ENCODE peak calls at places on chromosome 22, in five cellular contexts. K is IMR-90, Z is H1, A is neuronal stem cell, S is trophoblast cell. R is an unnamed sample.

GRCh38 chr22:22684605-22685561 is 40.5 kb downstream of the GGTLC2 start:
- DNase-seq in K (peak; percentile 88), S (no peak), Z (no peak), A (no peak), R (peak; percentile 55)

GRCh38 chr22:46777609-46777970 is 15.1 kb downstream of the TBC1D22A start:
- DNase-seq in Z (no peak), S (no peak), A (no peak), K (no peak), R (no peak)

GRCh38 chr22:49344196-49344595 is 483.5 kb downstream of the BRD1 start:
- DNase-seq in S (no peak), Z (no peak), K (no peak), A (no peak), R (no peak)

GRCh38 chr22:49658902-49659280 is 168.8 kb downstream of the BRD1 start:
- DNase-seq in Z (no peak), S (peak; percentile 53), K (no peak), A (no peak), R (no peak)

GRCh38 chr22:46045459-46046298 is 68.7 kb upstream of the WNT7B start:
- DNase-seq in K (no peak), A (no peak), S (no peak), Z (no peak), R (no peak)

GRCh38 chr22:50670513-50670912 is 2.1 kb upstream of the SHANK3 start:
- DNase-seq in A (no peak), K (no peak), S (no peak), Z (no peak), R (no peak)

GRCh38 chr22:26848244-26848920 is 191.0 kb downstream of the MIAT start:
- DNase-seq in Z (no peak), S (no peak), A (no peak), K (no peak), R (peak; percentile 30)

GRCh38 chr22:43923191-43923590 is 414 bp upstream of the PNPLA3 start:
- DNase-seq in A (no peak), K (no peak), S (no peak), Z (no peak), R (peak; percentile 55)

GRCh38 chr22:49637255-49637760 is 190.4 kb downstream of the BRD1 start:
- DNase-seq in K (no peak), S (no peak), A (no peak), Z (no peak), R (no peak)

GRCh38 chr22:49113758-49114157 is 713.9 kb downstream of the BRD1 start:
- DNase-seq in A (no peak), K (no peak), S (no peak), Z (no peak), R (no peak)

GRCh38 chr22:46365166-46365624 is 29.7 kb downstream of the TRMU start:
- DNase-seq in K (no peak), A (no peak), Z (no peak), S (no peak), R (no peak)

GRCh38 chr22:30557243-30557642 is 10.7 kb upstream of the SEC14L6 start:
- DNase-seq in A (no peak), Z (no peak), K (no peak), S (no peak), R (no peak)

GRCh38 chr22:46428602-46429326 is 93.2 kb downstream of the TRMU start:
- DNase-seq in Z (no peak), S (no peak), K (no peak), A (no peak), R (no peak)

GRCh38 chr22:26589367-26589844 is 526 bp downstream of the TPST2 start:
- DNase-seq in K (peak; percentile 12), S (peak; percentile 38), Z (no peak), A (peak; percentile 17), R (peak; percentile 37)

GRCh38 chr22:28349114-28349513 is 330.5 kb downstream of the TTC28 start:
- DNase-seq in S (no peak), K (no peak), A (no peak), Z (no peak), R (no peak)

GRCh38 chr22:30270841-30271240 is 4.2 kb upstream of the OSM start:
- DNase-seq in A (no peak), K (peak; percentile 81), Z (no peak), S (peak; percentile 74), R (peak; percentile 66)

GRCh38 chr22:46931414-46931813 is 169.0 kb downstream of the TBC1D22A start:
- DNase-seq in A (no peak), K (no peak), S (no peak), Z (no peak), R (peak; percentile 35)

GRCh38 chr22:46007848-46008261 is 30.9 kb upstream of the WNT7B start:
- DNase-seq in A (no peak), K (peak; percentile 87), S (no peak), Z (no peak), R (peak; percentile 33)

GRCh38 chr22:46066691-46067090 is 83.6 kb upstream of the PPARA start:
- DNase-seq in Z (no peak), A (no peak), K (no peak), S (no peak), R (no peak)

DNA sequence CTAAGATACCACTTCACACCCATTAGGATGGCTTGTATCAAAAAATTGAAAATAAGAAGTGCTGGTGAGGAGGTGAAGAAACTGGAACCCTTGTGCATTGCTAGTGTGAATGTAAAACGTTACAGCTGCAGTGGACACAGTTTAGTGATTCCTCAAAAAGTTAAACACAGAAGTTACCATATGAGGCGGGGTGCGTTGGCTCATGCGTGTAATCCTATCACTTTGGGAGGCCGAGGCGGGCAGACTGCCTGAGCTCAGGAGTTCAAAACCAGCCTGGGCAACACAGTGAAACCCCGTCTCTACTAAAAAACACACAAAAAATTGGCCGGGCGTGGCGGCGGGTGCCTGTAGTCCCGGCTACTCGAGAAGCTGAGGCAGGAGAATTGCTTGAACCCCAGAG is 43.5 kb downstream of the SGSM3 start:
- DNase-seq in K (no peak), S (no peak), Z (no peak), A (no peak), R (no peak)
- H3K14ac ChIP-seq in K (no peak overlapping the region), S (no peak overlapping the region), Z (no peak overlapping the region), A (no peak overlapping the region), R (no peak overlapping the region)

GRCh38 chr22:37235897-37236607 is 8.0 kb downstream of the RAC2 start:
- DNase-seq in Z (no peak), A (no peak), S (no peak), K (no peak), R (no peak)
- H3K36me3 ChIP-seq in Z (no peaks in the 10 kb centered on the region), A (no peaks in the 10 kb centered on the region), S (no peaks in the 10 kb centered on the region), K (no peaks in the 10 kb centered on the region), R (peaks cover 62% of the 10 kb centered on the region)

DNA sequence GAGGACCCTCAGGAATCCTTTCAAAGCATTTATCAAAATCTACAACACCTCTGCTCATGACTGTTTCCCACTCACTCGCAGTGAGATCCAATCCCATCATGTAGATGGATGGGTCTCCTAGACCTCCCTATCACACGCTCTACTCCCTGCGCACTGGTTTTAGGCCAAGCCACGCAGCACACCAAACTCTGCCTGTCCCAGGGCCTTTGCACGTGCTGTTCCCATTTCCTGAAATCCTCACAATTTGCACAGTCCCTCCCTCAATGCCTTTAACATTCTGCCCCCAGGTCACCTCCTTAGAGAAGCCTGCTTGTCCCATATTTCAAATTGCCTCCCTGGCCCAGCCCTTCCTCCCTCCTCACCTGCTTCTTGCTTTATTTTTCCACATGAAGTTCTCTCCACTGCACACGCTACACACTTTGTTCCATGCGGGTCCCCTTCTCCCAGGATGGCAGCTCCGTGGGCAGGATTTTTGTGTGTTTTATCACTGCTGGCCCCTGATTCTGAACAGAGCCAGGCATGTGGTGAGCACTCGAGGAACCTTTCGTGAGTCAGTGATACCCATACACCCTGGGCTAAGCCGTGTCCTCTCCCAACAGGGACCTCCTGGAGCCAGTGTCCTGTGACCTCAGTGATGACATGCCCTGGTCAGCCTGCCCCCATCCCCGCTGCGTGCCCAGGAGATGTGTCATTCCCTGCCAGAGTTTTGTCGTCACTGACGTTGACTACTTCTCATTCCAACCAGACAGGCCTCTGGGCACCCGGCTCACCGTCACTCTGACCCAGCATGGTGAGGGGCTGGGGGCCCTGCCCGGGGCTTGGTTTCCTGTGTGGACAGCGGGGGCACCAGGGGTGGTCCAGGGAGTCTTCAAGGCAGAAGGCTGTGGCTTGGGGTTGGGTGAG is 12.2 kb downstream of the CSF2RB start:
- DNase-seq in Z (no peak), A (no peak), S (peak; percentile 99), K (peak; percentile 1), R (no peak)
- H3K14ac ChIP-seq in Z (no peak overlapping the region), A (peak overlapping the region; percentile 58), S (peak overlapping the region; percentile 16), K (no peak overlapping the region), R (no peak overlapping the region)

GRCh38 chr22:36322602-36322915 is 65.2 kb downstream of the MYH9 start:
- DNase-seq in Z (no peak), S (no peak), A (no peak), K (no peak), R (no peak)

GRCh38 chr22:36325163-36326031 is 62.4 kb downstream of the MYH9 start:
- DNase-seq in Z (no peak), K (peak; percentile 86), S (no peak), A (no peak), R (peak; percentile 59)

GRCh38 chr22:36324414-36324813 is 63.4 kb downstream of the MYH9 start:
- DNase-seq in K (no peak), Z (no peak), S (no peak), A (no peak), R (no peak)

GRCh38 chr22:36323182-36323854 is 64.4 kb downstream of the MYH9 start:
- DNase-seq in S (no peak), A (no peak), Z (no peak), K (peak; percentile 71), R (peak; percentile 71)

GRCh38 chr22:36323855-36324331 is 63.9 kb downstream of the MYH9 start:
- DNase-seq in A (no peak), S (no peak), K (no peak), Z (no peak), R (peak; percentile 44)
- H3K36me3 ChIP-seq in A (peaks cover 67% of the 10 kb centered on the region), S (peaks cover 91% of the 10 kb centered on the region), K (peaks cover 89% of the 10 kb centered on the region), Z (peaks cover 71% of the 10 kb centered on the region), R (peaks cover 77% of the 10 kb centered on the region)